ENCODE peak calls at places on chromosome 6, in eight cellular contexts. S is NCI-H1436 treated with DMSO at 0.1 percent for 48 hours, P is HTR-8/SVneo, M is MV-4-11, W is GM12891, J is left cardiac atrium, R is NCI-H1105, B is fibroblast of lung. D is an unnamed sample.

GRCh38 chr6:128327890-128328289 is 192.5 kb downstream of the PTPRK start:
- DNase-seq in S (no peak), P (no peak), M (peak; percentile 74), W (no peak), J (no peak), R (no peak), B (no peak), D (no peak)

GRCh38 chr6:50699086-50699886 is 14.0 kb upstream of the TFAP2D start:
- DNase-seq in S (no peak), P (no peak), M (no peak), W (no peak), J (no peak), R (no peak), B (no peak), D (no peak)

GRCh38 chr6:140175486-140175885 is 801.0 kb upstream of the CITED2 start:
- DNase-seq in S (no peak), P (no peak), M (no peak), W (no peak), J (no peak), R (no peak), B (no peak), D (no peak)

GRCh38 chr6:166282394-166283032 is 25.7 kb downstream of the PRR18 start:
- DNase-seq in S (no peak), P (no peak), M (no peak), W (no peak), J (no peak), R (no peak), B (no peak), D (no peak)

GRCh38 chr6:30100585-30101422 is 12.1 kb downstream of the TRIM31 start:
- DNase-seq in S (no peak), P (no peak), M (peak; percentile 54), W (no peak), J (peak; percentile 47), R (no peak), B (no peak), D (no peak)

GRCh38 chr6:2162089-2162465 is 83.3 kb downstream of the GMDS start:
- DNase-seq in S (no peak), P (no peak), M (no peak), W (no peak), J (no peak), R (no peak), B (no peak), D (no peak)

GRCh38 chr6:158476389-158476788 is 83.5 kb upstream of the TMEM181 start:
- DNase-seq in S (no peak), P (no peak), M (no peak), W (no peak), J (no peak), R (peak; percentile 70), B (no peak), D (no peak)

GRCh38 chr6:624979-625378 is 31.9 kb downstream of the HUS1B start:
- DNase-seq in S (no peak), P (peak; percentile 48), M (no peak), W (peak; percentile 30), J (no peak), R (peak; percentile 1), B (peak; percentile 19), D (no peak)

GRCh38 chr6:133062077-133062476 is 179.1 kb upstream of the EYA4 start:
- DNase-seq in S (no peak), P (no peak), M (peak; percentile 8), W (no peak), J (peak; percentile 22), R (no peak), B (peak; percentile 91), D (no peak)

GRCh38 chr6:170429457-170429856 is 122.9 kb downstream of the FAM120B start:
- DNase-seq in S (no peak), P (no peak), M (no peak), W (no peak), J (no peak), R (no peak), B (no peak), D (no peak)

D was measured in occipital lobe.